ENCODE peak calls at places on chromosomes 6 and 20, in seven cellular contexts. One of them, this sample, is unnamed.

GRCh38 chr6:136307351-136307750 is 17.7 kb upstream of the BCLAF1 start:
- DNase-seq in NCI-H1417: no peak
- DNase-seq in NCI-H69: peak
- DNase-seq in stimulated activated naive CD8-positive, alpha-beta T cell treated with anti-CD3 and anti-CD28 coated beads, Interleukin-15, Interleukin-2, amounts not matched to agents 100 U/mL and 50 U/mL, for 24 hours: no peak
- DNase-seq in ovary: no peak
- DNase-seq in activated T-cell treated with anti-CD3 and anti-CD28 coated beads for 1 hour: no peak
- DNase-seq in HCT116: no peak
- DNase-seq in this sample: no peak

GRCh38 chr6:8845691-8846090 is 410.3 kb upstream of the SLC35B3 start:
- DNase-seq in HCT116: no peak
- DNase-seq in NCI-H69: no peak
- DNase-seq in NCI-H1417: no peak
- DNase-seq in ovary: no peak
- DNase-seq in activated T-cell treated with anti-CD3 and anti-CD28 coated beads for 1 hour: no peak
- DNase-seq in stimulated activated naive CD8-positive, alpha-beta T cell treated with anti-CD3 and anti-CD28 coated beads, Interleukin-15, Interleukin-2, amounts not matched to agents 100 U/mL and 50 U/mL, for 24 hours: no peak
- DNase-seq in this sample: no peak

GRCh38 chr6:25337004-25337403 is 57.8 kb downstream of the CARMIL1 start:
- DNase-seq in stimulated activated naive CD8-positive, alpha-beta T cell treated with anti-CD3 and anti-CD28 coated beads, Interleukin-15, Interleukin-2, amounts not matched to agents 100 U/mL and 50 U/mL, for 24 hours: no peak
- DNase-seq in HCT116: no peak
- DNase-seq in NCI-H1417: no peak
- DNase-seq in NCI-H69: no peak
- DNase-seq in ovary: no peak
- DNase-seq in activated T-cell treated with anti-CD3 and anti-CD28 coated beads for 1 hour: no peak
- DNase-seq in this sample: no peak

GRCh38 chr6:2384518-2384917 is 139.1 kb upstream of the GMDS start:
- DNase-seq in activated T-cell treated with anti-CD3 and anti-CD28 coated beads for 1 hour: no peak
- DNase-seq in NCI-H69: no peak
- DNase-seq in ovary: no peak
- DNase-seq in stimulated activated naive CD8-positive, alpha-beta T cell treated with anti-CD3 and anti-CD28 coated beads, Interleukin-15, Interleukin-2, amounts not matched to agents 100 U/mL and 50 U/mL, for 24 hours: no peak
- DNase-seq in HCT116: no peak
- DNase-seq in NCI-H1417: no peak
- DNase-seq in this sample: no peak

GRCh38 chr6:35014341-35014740 is 125.3 kb downstream of the ANKS1A start:
- DNase-seq in stimulated activated naive CD8-positive, alpha-beta T cell treated with anti-CD3 and anti-CD28 coated beads, Interleukin-15, Interleukin-2, amounts not matched to agents 100 U/mL and 50 U/mL, for 24 hours: no peak
- DNase-seq in NCI-H69: no peak
- DNase-seq in ovary: no peak
- DNase-seq in HCT116: no peak
- DNase-seq in NCI-H1417: no peak
- DNase-seq in activated T-cell treated with anti-CD3 and anti-CD28 coated beads for 1 hour: no peak
- DNase-seq in this sample: peak

GRCh38 chr6:11194399-11195274 is 37.8 kb downstream of the NEDD9 start:
- DNase-seq in NCI-H1417: no peak
- DNase-seq in HCT116: no peak
- DNase-seq in ovary: no peak
- DNase-seq in activated T-cell treated with anti-CD3 and anti-CD28 coated beads for 1 hour: no peak
- DNase-seq in stimulated activated naive CD8-positive, alpha-beta T cell treated with anti-CD3 and anti-CD28 coated beads, Interleukin-15, Interleukin-2, amounts not matched to agents 100 U/mL and 50 U/mL, for 24 hours: no peak
- DNase-seq in NCI-H69: no peak
- DNase-seq in this sample: no peak

GRCh38 chr20:51338692-51339440 is 203.7 kb downstream of the NFATC2 start:
- DNase-seq in ovary: no peak
- DNase-seq in stimulated activated naive CD8-positive, alpha-beta T cell treated with anti-CD3 and anti-CD28 coated beads, Interleukin-15, Interleukin-2, amounts not matched to agents 100 U/mL and 50 U/mL, for 24 hours: no peak
- DNase-seq in NCI-H1417: no peak
- DNase-seq in NCI-H69: no peak
- DNase-seq in HCT116: no peak
- DNase-seq in activated T-cell treated with anti-CD3 and anti-CD28 coated beads for 1 hour: no peak
- DNase-seq in this sample: no peak

GRCh38 chr6:18148304-18149025 is 6.4 kb downstream of the TPMT start:
- DNase-seq in stimulated activated naive CD8-positive, alpha-beta T cell treated with anti-CD3 and anti-CD28 coated beads, Interleukin-15, Interleukin-2, amounts not matched to agents 100 U/mL and 50 U/mL, for 24 hours: no peak
- DNase-seq in activated T-cell treated with anti-CD3 and anti-CD28 coated beads for 1 hour: no peak
- DNase-seq in HCT116: peak
- DNase-seq in ovary: no peak
- DNase-seq in NCI-H1417: no peak
- DNase-seq in NCI-H69: peak
- DNase-seq in this sample: no peak

GRCh38 chr6:37171141-37171969 is 1.4 kb downstream of the PIM1 start:
- DNase-seq in activated T-cell treated with anti-CD3 and anti-CD28 coated beads for 1 hour: no peak
- DNase-seq in ovary: peak
- DNase-seq in NCI-H1417: peak
- DNase-seq in HCT116: no peak
- DNase-seq in stimulated activated naive CD8-positive, alpha-beta T cell treated with anti-CD3 and anti-CD28 coated beads, Interleukin-15, Interleukin-2, amounts not matched to agents 100 U/mL and 50 U/mL, for 24 hours: peak
- DNase-seq in NCI-H69: peak
- DNase-seq in this sample: peak

GRCh38 chr20:54491443-54491842 is 16.1 kb downstream of the DOK5 start:
- DNase-seq in activated T-cell treated with anti-CD3 and anti-CD28 coated beads for 1 hour: no peak
- DNase-seq in NCI-H69: no peak
- DNase-seq in HCT116: no peak
- DNase-seq in ovary: no peak
- DNase-seq in NCI-H1417: no peak
- DNase-seq in stimulated activated naive CD8-positive, alpha-beta T cell treated with anti-CD3 and anti-CD28 coated beads, Interleukin-15, Interleukin-2, amounts not matched to agents 100 U/mL and 50 U/mL, for 24 hours: no peak
- DNase-seq in this sample: no peak

GRCh38 chr6:38117281-38117680 is 297.8 kb downstream of the ZFAND3 start:
- DNase-seq in activated T-cell treated with anti-CD3 and anti-CD28 coated beads for 1 hour: no peak
- DNase-seq in HCT116: no peak
- DNase-seq in ovary: no peak
- DNase-seq in NCI-H1417: no peak
- DNase-seq in NCI-H69: no peak
- DNase-seq in stimulated activated naive CD8-positive, alpha-beta T cell treated with anti-CD3 and anti-CD28 coated beads, Interleukin-15, Interleukin-2, amounts not matched to agents 100 U/mL and 50 U/mL, for 24 hours: no peak
- DNase-seq in this sample: no peak

GRCh38 chr20:1327827-1328679 is 886 bp downstream of the SDCBP2 start:
- DNase-seq in HCT116: no peak
- DNase-seq in stimulated activated naive CD8-positive, alpha-beta T cell treated with anti-CD3 and anti-CD28 coated beads, Interleukin-15, Interleukin-2, amounts not matched to agents 100 U/mL and 50 U/mL, for 24 hours: no peak
- DNase-seq in activated T-cell treated with anti-CD3 and anti-CD28 coated beads for 1 hour: no peak
- DNase-seq in ovary: no peak
- DNase-seq in NCI-H1417: no peak
- DNase-seq in NCI-H69: no peak
- DNase-seq in this sample: no peak

GRCh38 chr20:61739086-61739831 is 326.4 kb downstream of the TAF4 start:
- DNase-seq in activated T-cell treated with anti-CD3 and anti-CD28 coated beads for 1 hour: no peak
- DNase-seq in HCT116: no peak
- DNase-seq in ovary: no peak
- DNase-seq in stimulated activated naive CD8-positive, alpha-beta T cell treated with anti-CD3 and anti-CD28 coated beads, Interleukin-15, Interleukin-2, amounts not matched to agents 100 U/mL and 50 U/mL, for 24 hours: no peak
- DNase-seq in NCI-H69: no peak
- DNase-seq in NCI-H1417: no peak
- DNase-seq in this sample: no peak

GRCh38 chr6:40899684-40900155 is 139.3 kb downstream of the UNC5CL start:
- DNase-seq in activated T-cell treated with anti-CD3 and anti-CD28 coated beads for 1 hour: no peak
- DNase-seq in HCT116: no peak
- DNase-seq in stimulated activated naive CD8-positive, alpha-beta T cell treated with anti-CD3 and anti-CD28 coated beads, Interleukin-15, Interleukin-2, amounts not matched to agents 100 U/mL and 50 U/mL, for 24 hours: no peak
- DNase-seq in NCI-H69: peak
- DNase-seq in ovary: no peak
- DNase-seq in NCI-H1417: no peak
- DNase-seq in this sample: no peak

GRCh38 chr20:53547664-53548239 is 45.9 kb downstream of the ZNF217 start:
- DNase-seq in NCI-H1417: peak
- DNase-seq in NCI-H69: peak
- DNase-seq in activated T-cell treated with anti-CD3 and anti-CD28 coated beads for 1 hour: no peak
- DNase-seq in HCT116: peak
- DNase-seq in ovary: no peak
- DNase-seq in stimulated activated naive CD8-positive, alpha-beta T cell treated with anti-CD3 and anti-CD28 coated beads, Interleukin-15, Interleukin-2, amounts not matched to agents 100 U/mL and 50 U/mL, for 24 hours: peak
- DNase-seq in this sample: no peak

GRCh38 chr6:127582777-127583462 is 5.9 kb downstream of the C6orf58 start:
- DNase-seq in NCI-H1417: no peak
- DNase-seq in NCI-H69: no peak
- DNase-seq in HCT116: peak
- DNase-seq in activated T-cell treated with anti-CD3 and anti-CD28 coated beads for 1 hour: no peak
- DNase-seq in ovary: no peak
- DNase-seq in stimulated activated naive CD8-positive, alpha-beta T cell treated with anti-CD3 and anti-CD28 coated beads, Interleukin-15, Interleukin-2, amounts not matched to agents 100 U/mL and 50 U/mL, for 24 hours: no peak
- DNase-seq in this sample: no peak

GRCh38 chr6:24927234-24927955 is 8.4 kb downstream of the RIPOR2 start:
- DNase-seq in stimulated activated naive CD8-positive, alpha-beta T cell treated with anti-CD3 and anti-CD28 coated beads, Interleukin-15, Interleukin-2, amounts not matched to agents 100 U/mL and 50 U/mL, for 24 hours: no peak
- DNase-seq in NCI-H69: no peak
- DNase-seq in ovary: no peak
- DNase-seq in activated T-cell treated with anti-CD3 and anti-CD28 coated beads for 1 hour: no peak
- DNase-seq in HCT116: no peak
- DNase-seq in NCI-H1417: no peak
- DNase-seq in this sample: no peak

GRCh38 chr6:110067837-110068591 is 89.9 kb downstream of the GPR6 start:
- DNase-seq in ovary: no peak
- DNase-seq in stimulated activated naive CD8-positive, alpha-beta T cell treated with anti-CD3 and anti-CD28 coated beads, Interleukin-15, Interleukin-2, amounts not matched to agents 100 U/mL and 50 U/mL, for 24 hours: no peak
- DNase-seq in NCI-H1417: no peak
- DNase-seq in activated T-cell treated with anti-CD3 and anti-CD28 coated beads for 1 hour: no peak
- DNase-seq in HCT116: no peak
- DNase-seq in NCI-H69: peak
- DNase-seq in this sample: peak

GRCh38 chr20:61938839-61939690 is 126.6 kb downstream of the TAF4 start:
- DNase-seq in NCI-H69: no peak
- DNase-seq in activated T-cell treated with anti-CD3 and anti-CD28 coated beads for 1 hour: no peak
- DNase-seq in ovary: no peak
- DNase-seq in NCI-H1417: no peak
- DNase-seq in HCT116: no peak
- DNase-seq in stimulated activated naive CD8-positive, alpha-beta T cell treated with anti-CD3 and anti-CD28 coated beads, Interleukin-15, Interleukin-2, amounts not matched to agents 100 U/mL and 50 U/mL, for 24 hours: no peak
- DNase-seq in this sample: no peak

GRCh38 chr6:82954937-82955577 is 110.6 kb downstream of the UBE3D start:
- DNase-seq in NCI-H69: no peak
- DNase-seq in HCT116: no peak
- DNase-seq in activated T-cell treated with anti-CD3 and anti-CD28 coated beads for 1 hour: no peak
- DNase-seq in NCI-H1417: no peak
- DNase-seq in ovary: no peak
- DNase-seq in stimulated activated naive CD8-positive, alpha-beta T cell treated with anti-CD3 and anti-CD28 coated beads, Interleukin-15, Interleukin-2, amounts not matched to agents 100 U/mL and 50 U/mL, for 24 hours: no peak
- DNase-seq in this sample: no peak

GRCh38 chr6:85594197-85594930 is 706 bp upstream of the SNX14 start:
- DNase-seq in HCT116: no peak
- DNase-seq in NCI-H69: peak
- DNase-seq in stimulated activated naive CD8-positive, alpha-beta T cell treated with anti-CD3 and anti-CD28 coated beads, Interleukin-15, Interleukin-2, amounts not matched to agents 100 U/mL and 50 U/mL, for 24 hours: peak
- DNase-seq in activated T-cell treated with anti-CD3 and anti-CD28 coated beads for 1 hour: no peak
- DNase-seq in ovary: no peak
- DNase-seq in NCI-H1417: no peak
- DNase-seq in this sample: no peak

GRCh38 chr6:155158044-155158843 is 105.6 kb upstream of the CLDN20 start:
- DNase-seq in stimulated activated naive CD8-positive, alpha-beta T cell treated with anti-CD3 and anti-CD28 coated beads, Interleukin-15, Interleukin-2, amounts not matched to agents 100 U/mL and 50 U/mL, for 24 hours: no peak
- DNase-seq in ovary: no peak
- DNase-seq in NCI-H1417: no peak
- DNase-seq in NCI-H69: peak
- DNase-seq in HCT116: no peak
- DNase-seq in activated T-cell treated with anti-CD3 and anti-CD28 coated beads for 1 hour: no peak
- DNase-seq in this sample: no peak